ENCODE peak calls at places on chromosomes 12 and 14, in four cellular contexts. One of them, this sample, is unnamed.

GRCh38 chr14:65096323-65097089 is 5.8 kb downstream of the MAX start:
- DNase-seq in NCI-H1930: no peak
- DNase-seq in stimulated activated CD4-positive, alpha-beta T cell treated with anti-CD3 and anti-CD28 coated beads, Interleukin-12 subunit alpha, Interleukin-12 subunit beta, amount 100 ng/mL, for 48 hours: no peak
- DNase-seq in amniotic epithelial cell: peak
- DNase-seq in this sample: peak

GRCh38 chr12:130041983-130042812 is 120.1 kb upstream of the FZD10 start:
- DNase-seq in amniotic epithelial cell: no peak
- DNase-seq in NCI-H1930: peak
- DNase-seq in stimulated activated CD4-positive, alpha-beta T cell treated with anti-CD3 and anti-CD28 coated beads, Interleukin-12 subunit alpha, Interleukin-12 subunit beta, amount 100 ng/mL, for 48 hours: peak
- DNase-seq in this sample: no peak

GRCh38 chr12:45458238-45458637 is 242.3 kb downstream of the ANO6 start:
- DNase-seq in NCI-H1930: no peak
- DNase-seq in stimulated activated CD4-positive, alpha-beta T cell treated with anti-CD3 and anti-CD28 coated beads, Interleukin-12 subunit alpha, Interleukin-12 subunit beta, amount 100 ng/mL, for 48 hours: no peak
- DNase-seq in amniotic epithelial cell: no peak
- DNase-seq in this sample: no peak

GRCh38 chr14:20190596-20190995 is at the start of gene OR11G2:
- DNase-seq in amniotic epithelial cell: no peak
- DNase-seq in NCI-H1930: no peak
- DNase-seq in stimulated activated CD4-positive, alpha-beta T cell treated with anti-CD3 and anti-CD28 coated beads, Interleukin-12 subunit alpha, Interleukin-12 subunit beta, amount 100 ng/mL, for 48 hours: no peak
- DNase-seq in this sample: no peak

GRCh38 chr14:89845346-89845745 is 109.2 kb downstream of the EFCAB11 start:
- DNase-seq in NCI-H1930: no peak
- DNase-seq in stimulated activated CD4-positive, alpha-beta T cell treated with anti-CD3 and anti-CD28 coated beads, Interleukin-12 subunit alpha, Interleukin-12 subunit beta, amount 100 ng/mL, for 48 hours: no peak
- DNase-seq in amniotic epithelial cell: peak
- DNase-seq in this sample: peak

GRCh38 chr12:112314981-112315380 is 67.2 kb downstream of the HECTD4 start:
- DNase-seq in NCI-H1930: no peak
- DNase-seq in amniotic epithelial cell: peak
- DNase-seq in stimulated activated CD4-positive, alpha-beta T cell treated with anti-CD3 and anti-CD28 coated beads, Interleukin-12 subunit alpha, Interleukin-12 subunit beta, amount 100 ng/mL, for 48 hours: no peak
- DNase-seq in this sample: no peak

GRCh38 chr14:103286968-103287850 is 46.8 kb upstream of the EIF5 start:
- DNase-seq in stimulated activated CD4-positive, alpha-beta T cell treated with anti-CD3 and anti-CD28 coated beads, Interleukin-12 subunit alpha, Interleukin-12 subunit beta, amount 100 ng/mL, for 48 hours: no peak
- DNase-seq in NCI-H1930: no peak
- DNase-seq in amniotic epithelial cell: no peak
- DNase-seq in this sample: no peak

GRCh38 chr14:102565331-102565887 is 27.0 kb upstream of the RCOR1 start:
- DNase-seq in amniotic epithelial cell: no peak
- DNase-seq in NCI-H1930: no peak
- DNase-seq in stimulated activated CD4-positive, alpha-beta T cell treated with anti-CD3 and anti-CD28 coated beads, Interleukin-12 subunit alpha, Interleukin-12 subunit beta, amount 100 ng/mL, for 48 hours: no peak
- DNase-seq in this sample: no peak

GRCh38 chr12:53199700-53200099 is 7.4 kb downstream of the ITGB7 start:
- DNase-seq in NCI-H1930: no peak
- DNase-seq in stimulated activated CD4-positive, alpha-beta T cell treated with anti-CD3 and anti-CD28 coated beads, Interleukin-12 subunit alpha, Interleukin-12 subunit beta, amount 100 ng/mL, for 48 hours: no peak
- DNase-seq in amniotic epithelial cell: no peak
- DNase-seq in this sample: no peak

GRCh38 chr12:10310926-10311705 is 3.4 kb downstream of the KLRD1 start:
- DNase-seq in NCI-H1930: no peak
- DNase-seq in amniotic epithelial cell: peak
- DNase-seq in stimulated activated CD4-positive, alpha-beta T cell treated with anti-CD3 and anti-CD28 coated beads, Interleukin-12 subunit alpha, Interleukin-12 subunit beta, amount 100 ng/mL, for 48 hours: no peak
- DNase-seq in this sample: peak

GRCh38 chr14:72686101-72686500 is 207.8 kb downstream of the DPF3 start:
- DNase-seq in stimulated activated CD4-positive, alpha-beta T cell treated with anti-CD3 and anti-CD28 coated beads, Interleukin-12 subunit alpha, Interleukin-12 subunit beta, amount 100 ng/mL, for 48 hours: no peak
- DNase-seq in NCI-H1930: no peak
- DNase-seq in amniotic epithelial cell: no peak
- DNase-seq in this sample: no peak

GRCh38 chr12:29750131-29750927 is 33.4 kb downstream of the TMTC1 start:
- DNase-seq in stimulated activated CD4-positive, alpha-beta T cell treated with anti-CD3 and anti-CD28 coated beads, Interleukin-12 subunit alpha, Interleukin-12 subunit beta, amount 100 ng/mL, for 48 hours: no peak
- DNase-seq in NCI-H1930: no peak
- DNase-seq in amniotic epithelial cell: no peak
- DNase-seq in this sample: no peak

GRCh38 chr14:74463697-74464096 is 29.4 kb downstream of the NPC2 start:
- DNase-seq in stimulated activated CD4-positive, alpha-beta T cell treated with anti-CD3 and anti-CD28 coated beads, Interleukin-12 subunit alpha, Interleukin-12 subunit beta, amount 100 ng/mL, for 48 hours: no peak
- DNase-seq in NCI-H1930: no peak
- DNase-seq in amniotic epithelial cell: no peak
- DNase-seq in this sample: no peak

GRCh38 chr12:132593938-132594358 is 16.4 kb downstream of the LRCOL1 start:
- DNase-seq in amniotic epithelial cell: peak
- DNase-seq in stimulated activated CD4-positive, alpha-beta T cell treated with anti-CD3 and anti-CD28 coated beads, Interleukin-12 subunit alpha, Interleukin-12 subunit beta, amount 100 ng/mL, for 48 hours: no peak
- DNase-seq in NCI-H1930: peak
- DNase-seq in this sample: peak

GRCh38 chr14:34662558-34663088 is 32.7 kb upstream of the SNX6 start:
- DNase-seq in stimulated activated CD4-positive, alpha-beta T cell treated with anti-CD3 and anti-CD28 coated beads, Interleukin-12 subunit alpha, Interleukin-12 subunit beta, amount 100 ng/mL, for 48 hours: no peak
- DNase-seq in amniotic epithelial cell: peak
- DNase-seq in NCI-H1930: no peak
- DNase-seq in this sample: no peak

GRCh38 chr12:22527999-22528398 is 16.3 kb downstream of the C2CD5 start:
- DNase-seq in stimulated activated CD4-positive, alpha-beta T cell treated with anti-CD3 and anti-CD28 coated beads, Interleukin-12 subunit alpha, Interleukin-12 subunit beta, amount 100 ng/mL, for 48 hours: no peak
- DNase-seq in amniotic epithelial cell: peak
- DNase-seq in NCI-H1930: no peak
- DNase-seq in this sample: peak

GRCh38 chr14:102901633-102902032 is 20.8 kb upstream of the AMN start:
- DNase-seq in NCI-H1930: no peak
- DNase-seq in stimulated activated CD4-positive, alpha-beta T cell treated with anti-CD3 and anti-CD28 coated beads, Interleukin-12 subunit alpha, Interleukin-12 subunit beta, amount 100 ng/mL, for 48 hours: no peak
- DNase-seq in amniotic epithelial cell: no peak
- DNase-seq in this sample: no peak

GRCh38 chr12:20602671-20603402 is 92.3 kb upstream of the SLCO1C1 start:
- DNase-seq in stimulated activated CD4-positive, alpha-beta T cell treated with anti-CD3 and anti-CD28 coated beads, Interleukin-12 subunit alpha, Interleukin-12 subunit beta, amount 100 ng/mL, for 48 hours: no peak
- DNase-seq in NCI-H1930: no peak
- DNase-seq in amniotic epithelial cell: peak
- DNase-seq in this sample: no peak

GRCh38 chr12:89882051-89882450 is 173.4 kb upstream of the ATP2B1 start:
- DNase-seq in stimulated activated CD4-positive, alpha-beta T cell treated with anti-CD3 and anti-CD28 coated beads, Interleukin-12 subunit alpha, Interleukin-12 subunit beta, amount 100 ng/mL, for 48 hours: no peak
- DNase-seq in amniotic epithelial cell: peak
- DNase-seq in NCI-H1930: no peak
- DNase-seq in this sample: peak

GRCh38 chr12:21665816-21666215 is 8.2 kb upstream of the LDHB start:
- DNase-seq in stimulated activated CD4-positive, alpha-beta T cell treated with anti-CD3 and anti-CD28 coated beads, Interleukin-12 subunit alpha, Interleukin-12 subunit beta, amount 100 ng/mL, for 48 hours: no peak
- DNase-seq in amniotic epithelial cell: no peak
- DNase-seq in NCI-H1930: no peak
- DNase-seq in this sample: no peak

GRCh38 chr12:59382678-59383425 is 213.0 kb upstream of the SLC16A7 start:
- DNase-seq in stimulated activated CD4-positive, alpha-beta T cell treated with anti-CD3 and anti-CD28 coated beads, Interleukin-12 subunit alpha, Interleukin-12 subunit beta, amount 100 ng/mL, for 48 hours: no peak
- DNase-seq in NCI-H1930: no peak
- DNase-seq in amniotic epithelial cell: peak
- DNase-seq in this sample: peak

GRCh38 chr14:105315211-105315721 is 718 bp downstream of the PACS2 start:
- DNase-seq in amniotic epithelial cell: peak
- DNase-seq in stimulated activated CD4-positive, alpha-beta T cell treated with anti-CD3 and anti-CD28 coated beads, Interleukin-12 subunit alpha, Interleukin-12 subunit beta, amount 100 ng/mL, for 48 hours: no peak
- DNase-seq in NCI-H1930: peak
- DNase-seq in this sample: peak

GRCh38 chr12:106903241-106903950 is 52.3 kb upstream of the TMEM263 start:
- DNase-seq in NCI-H1930: no peak
- DNase-seq in amniotic epithelial cell: peak
- DNase-seq in stimulated activated CD4-positive, alpha-beta T cell treated with anti-CD3 and anti-CD28 coated beads, Interleukin-12 subunit alpha, Interleukin-12 subunit beta, amount 100 ng/mL, for 48 hours: peak
- DNase-seq in this sample: peak

GRCh38 chr14:102479777-102480176 is 29.8 kb downstream of the ANKRD9 start:
- DNase-seq in amniotic epithelial cell: no peak
- DNase-seq in NCI-H1930: no peak
- DNase-seq in stimulated activated CD4-positive, alpha-beta T cell treated with anti-CD3 and anti-CD28 coated beads, Interleukin-12 subunit alpha, Interleukin-12 subunit beta, amount 100 ng/mL, for 48 hours: no peak
- DNase-seq in this sample: peak

GRCh38 chr12:53227341-53227740 is 4.7 kb downstream of the RARG start:
- DNase-seq in stimulated activated CD4-positive, alpha-beta T cell treated with anti-CD3 and anti-CD28 coated beads, Interleukin-12 subunit alpha, Interleukin-12 subunit beta, amount 100 ng/mL, for 48 hours: no peak
- DNase-seq in amniotic epithelial cell: no peak
- DNase-seq in NCI-H1930: no peak
- DNase-seq in this sample: no peak

GRCh38 chr12:68358532-68359485 is 26.6 kb upstream of the MDM1 start:
- DNase-seq in NCI-H1930: no peak
- DNase-seq in amniotic epithelial cell: peak
- DNase-seq in stimulated activated CD4-positive, alpha-beta T cell treated with anti-CD3 and anti-CD28 coated beads, Interleukin-12 subunit alpha, Interleukin-12 subunit beta, amount 100 ng/mL, for 48 hours: peak
- DNase-seq in this sample: peak

This sample was measured in fibroblast of villous mesenchyme.